ENCODE peak calls at places on chromosomes 16 and 17, in five cellular contexts. One of them, this sample, is unnamed.

GRCh38 chr16:75764154-75764768 is 38.0 kb upstream of the CPHXL start:
- DNase-seq in hepatocyte: peak
- DNase-seq in thoracic aorta: no peak
- DNase-seq in RWPE1: peak
- DNase-seq in colonic mucosa: peak
- DNase-seq in this sample: no peak

GRCh38 chr16:29688172-29688571 is 9.2 kb downstream of the QPRT start:
- DNase-seq in hepatocyte: no peak
- DNase-seq in colonic mucosa: no peak
- DNase-seq in RWPE1: no peak
- DNase-seq in thoracic aorta: no peak
- DNase-seq in this sample: no peak

GRCh38 chr17:4263282-4264215 is at the start of gene ANKFY1:
- DNase-seq in thoracic aorta: peak
- DNase-seq in hepatocyte: peak
- DNase-seq in colonic mucosa: peak
- DNase-seq in RWPE1: peak
- DNase-seq in this sample: peak

GRCh38 chr16:14448874-14449273 is 181.2 kb downstream of the PARN start:
- DNase-seq in thoracic aorta: no peak
- DNase-seq in colonic mucosa: no peak
- DNase-seq in hepatocyte: no peak
- DNase-seq in RWPE1: no peak
- DNase-seq in this sample: no peak

GRCh38 chr17:57899822-57900221 is 50.0 kb upstream of the MRPS23 start:
- DNase-seq in colonic mucosa: peak
- DNase-seq in thoracic aorta: no peak
- DNase-seq in RWPE1: no peak
- DNase-seq in hepatocyte: no peak
- DNase-seq in this sample: no peak

GRCh38 chr17:1252203-1252608 is 18.0 kb upstream of the BHLHA9 start:
- DNase-seq in hepatocyte: no peak
- DNase-seq in RWPE1: no peak
- DNase-seq in thoracic aorta: no peak
- DNase-seq in colonic mucosa: peak
- DNase-seq in this sample: no peak

GRCh38 chr17:55458977-55459376 is 37.3 kb upstream of the MMD start:
- DNase-seq in colonic mucosa: no peak
- DNase-seq in thoracic aorta: no peak
- DNase-seq in RWPE1: peak
- DNase-seq in hepatocyte: no peak
- DNase-seq in this sample: peak

GRCh38 chr16:49282690-49283375 is 1.2 kb upstream of the CBLN1 start:
- DNase-seq in hepatocyte: peak
- DNase-seq in thoracic aorta: no peak
- DNase-seq in RWPE1: no peak
- DNase-seq in colonic mucosa: peak
- DNase-seq in this sample: no peak

GRCh38 chr16:55468352-55468990 is 10.5 kb upstream of the MMP2 start:
- DNase-seq in thoracic aorta: no peak
- DNase-seq in hepatocyte: no peak
- DNase-seq in colonic mucosa: no peak
- DNase-seq in RWPE1: no peak
- DNase-seq in this sample: no peak

GRCh38 chr17:34886831-34887230 is 74.4 kb downstream of the CCT6B start:
- DNase-seq in thoracic aorta: no peak
- DNase-seq in RWPE1: no peak
- DNase-seq in colonic mucosa: no peak
- DNase-seq in hepatocyte: no peak
- DNase-seq in this sample: no peak

GRCh38 chr16:82061861-82062525 is 26.9 kb downstream of the HSD17B2 start:
- DNase-seq in colonic mucosa: no peak
- DNase-seq in thoracic aorta: no peak
- DNase-seq in RWPE1: peak
- DNase-seq in hepatocyte: no peak
- DNase-seq in this sample: no peak

GRCh38 chr17:58196610-58197009 is 4.1 kb downstream of the EPX start:
- DNase-seq in RWPE1: no peak
- DNase-seq in colonic mucosa: no peak
- DNase-seq in thoracic aorta: no peak
- DNase-seq in hepatocyte: no peak
- DNase-seq in this sample: no peak

GRCh38 chr16:25950586-25951201 is 258.9 kb downstream of the HS3ST4 start:
- DNase-seq in hepatocyte: no peak
- DNase-seq in colonic mucosa: no peak
- DNase-seq in thoracic aorta: no peak
- DNase-seq in RWPE1: no peak
- DNase-seq in this sample: no peak

GRCh38 chr17:61185385-61185784 is 214.3 kb upstream of the TBX2 start:
- DNase-seq in thoracic aorta: no peak
- DNase-seq in hepatocyte: no peak
- DNase-seq in colonic mucosa: no peak
- DNase-seq in RWPE1: no peak
- DNase-seq in this sample: no peak

GRCh38 chr16:30677931-30678585 is 19.8 kb downstream of the FBRS start:
- DNase-seq in colonic mucosa: no peak
- DNase-seq in thoracic aorta: no peak
- DNase-seq in hepatocyte: no peak
- DNase-seq in RWPE1: no peak
- DNase-seq in this sample: no peak

GRCh38 chr16:72400257-72401078 is 228.5 kb upstream of the PMFBP1 start:
- DNase-seq in RWPE1: peak
- DNase-seq in colonic mucosa: peak
- DNase-seq in hepatocyte: peak
- DNase-seq in thoracic aorta: no peak
- DNase-seq in this sample: no peak

GRCh38 chr16:56246051-56246817 is 54.9 kb downstream of the GNAO1 start:
- DNase-seq in thoracic aorta: no peak
- DNase-seq in colonic mucosa: no peak
- DNase-seq in hepatocyte: peak
- DNase-seq in RWPE1: peak
- DNase-seq in this sample: no peak

GRCh38 chr16:86529160-86529559 is 18.8 kb downstream of the FOXF1 start:
- DNase-seq in thoracic aorta: no peak
- DNase-seq in RWPE1: no peak
- DNase-seq in colonic mucosa: no peak
- DNase-seq in hepatocyte: no peak
- DNase-seq in this sample: no peak

GRCh38 chr17:46769531-46770438 is 48.7 kb downstream of the WNT3 start:
- DNase-seq in thoracic aorta: no peak
- DNase-seq in colonic mucosa: peak
- DNase-seq in RWPE1: no peak
- DNase-seq in hepatocyte: no peak
- DNase-seq in this sample: no peak

GRCh38 chr16:4315185-4316102 is at the start of gene GLIS2:
- DNase-seq in RWPE1: peak
- DNase-seq in colonic mucosa: peak
- DNase-seq in hepatocyte: peak
- DNase-seq in thoracic aorta: no peak
- DNase-seq in this sample: peak

GRCh38 chr17:37259030-37259735 is 116.6 kb upstream of the C17orf78 start:
- DNase-seq in thoracic aorta: no peak
- DNase-seq in colonic mucosa: no peak
- DNase-seq in RWPE1: peak
- DNase-seq in hepatocyte: no peak
- DNase-seq in this sample: no peak

GRCh38 chr17:73020110-73020509 is 72.4 kb downstream of the SLC39A11 start:
- DNase-seq in RWPE1: no peak
- DNase-seq in colonic mucosa: no peak
- DNase-seq in thoracic aorta: no peak
- DNase-seq in hepatocyte: no peak
- DNase-seq in this sample: no peak

GRCh38 chr16:89031715-89032659 is 55.0 kb upstream of the CBFA2T3 start:
- DNase-seq in RWPE1: no peak
- DNase-seq in colonic mucosa: peak
- DNase-seq in thoracic aorta: no peak
- DNase-seq in hepatocyte: no peak
- DNase-seq in this sample: peak

GRCh38 chr16:24993722-24994686 is 21.2 kb downstream of the ARHGAP17 start:
- DNase-seq in colonic mucosa: peak
- DNase-seq in hepatocyte: peak
- DNase-seq in RWPE1: peak
- DNase-seq in thoracic aorta: no peak
- DNase-seq in this sample: no peak

GRCh38 chr16:51756447-51757123 is 605.5 kb upstream of the SALL1 start:
- DNase-seq in RWPE1: no peak
- DNase-seq in thoracic aorta: no peak
- DNase-seq in hepatocyte: no peak
- DNase-seq in colonic mucosa: no peak
- DNase-seq in this sample: no peak
- TF ChIP-seq CTCF in RWPE1: no peak
- TF ChIP-seq CTCF in thoracic aorta: no peak
- TF ChIP-seq CTCF in hepatocyte: no peak
- TF ChIP-seq CTCF in colonic mucosa: no peak
- TF ChIP-seq CTCF in this sample: no peak

GRCh38 chr16:57567691-57568090 is 25.2 kb downstream of the ADGRG5 start:
- DNase-seq in colonic mucosa: no peak
- DNase-seq in thoracic aorta: no peak
- DNase-seq in hepatocyte: no peak
- DNase-seq in RWPE1: no peak
- DNase-seq in this sample: no peak

GRCh38 chr16:57569306-57569946 is 27.0 kb downstream of the ADGRG5 start:
- DNase-seq in colonic mucosa: no peak
- DNase-seq in hepatocyte: no peak
- DNase-seq in thoracic aorta: no peak
- DNase-seq in RWPE1: no peak
- DNase-seq in this sample: no peak

GRCh38 chr16:57570301-57571070 is 28.0 kb downstream of the ADGRG5 start:
- DNase-seq in RWPE1: no peak
- DNase-seq in hepatocyte: no peak
- DNase-seq in colonic mucosa: no peak
- DNase-seq in thoracic aorta: no peak
- DNase-seq in this sample: no peak

GRCh38 chr16:57566436-57566835 is 24.0 kb downstream of the ADGRG5 start:
- DNase-seq in RWPE1: no peak
- DNase-seq in hepatocyte: no peak
- DNase-seq in thoracic aorta: no peak
- DNase-seq in colonic mucosa: no peak
- DNase-seq in this sample: no peak

DNA sequence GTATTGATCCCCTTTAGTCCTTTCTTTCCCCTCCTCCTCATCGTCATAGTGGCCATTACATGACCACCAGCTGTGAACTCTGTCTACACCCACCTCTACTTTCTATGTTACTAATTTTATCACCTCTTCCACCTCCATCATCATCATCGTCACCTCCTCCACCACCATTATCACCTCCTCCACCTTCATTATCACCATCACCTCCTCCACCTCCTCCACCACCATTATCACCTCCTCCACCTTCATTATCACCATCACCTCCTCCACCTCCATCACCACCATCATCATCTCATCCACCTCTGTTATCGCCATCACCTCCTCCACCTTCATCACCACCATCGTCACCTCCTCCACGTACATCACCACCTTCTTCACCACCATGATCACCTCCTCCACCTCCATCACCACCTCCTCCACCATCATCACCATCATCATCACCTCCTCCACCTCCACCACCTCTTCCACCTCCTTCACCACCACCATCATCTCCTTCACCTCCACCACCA is 25.8 kb downstream of the ADGRG5 start:
- DNase-seq in hepatocyte: no peak
- DNase-seq in colonic mucosa: no peak
- DNase-seq in RWPE1: no peak
- DNase-seq in thoracic aorta: no peak
- DNase-seq in this sample: no peak
- TF ChIP-seq CTCF in hepatocyte: no peak
- TF ChIP-seq CTCF in colonic mucosa: no peak
- TF ChIP-seq CTCF in RWPE1: no peak
- TF ChIP-seq CTCF in thoracic aorta: no peak
- TF ChIP-seq CTCF in this sample: no peak

GRCh38 chr17:68255731-68256538 is 8.1 kb downstream of the AMZ2 start:
- DNase-seq in thoracic aorta: no peak
- DNase-seq in RWPE1: no peak
- DNase-seq in hepatocyte: no peak
- DNase-seq in colonic mucosa: no peak
- DNase-seq in this sample: no peak
- TF ChIP-seq CTCF in thoracic aorta: no peak
- TF ChIP-seq CTCF in RWPE1: no peak
- TF ChIP-seq CTCF in hepatocyte: no peak
- TF ChIP-seq CTCF in colonic mucosa: no peak
- TF ChIP-seq CTCF in this sample: no peak

GRCh38 chr17:49447603-49448325 is 33.1 kb upstream of the PHB1 start:
- DNase-seq in colonic mucosa: no peak
- DNase-seq in hepatocyte: no peak
- DNase-seq in thoracic aorta: no peak
- DNase-seq in RWPE1: no peak
- DNase-seq in this sample: no peak
- TF ChIP-seq CTCF in colonic mucosa: no peak
- TF ChIP-seq CTCF in hepatocyte: no peak
- TF ChIP-seq CTCF in thoracic aorta: no peak
- TF ChIP-seq CTCF in RWPE1: no peak
- TF ChIP-seq CTCF in this sample: no peak

GRCh38 chr16:19113577-19114358 is at the start of gene ITPRIPL2:
- DNase-seq in hepatocyte: peak
- DNase-seq in RWPE1: peak
- DNase-seq in colonic mucosa: peak
- DNase-seq in thoracic aorta: peak
- DNase-seq in this sample: peak
- TF ChIP-seq CTCF in hepatocyte: no peak
- TF ChIP-seq CTCF in RWPE1: no peak
- TF ChIP-seq CTCF in colonic mucosa: no peak
- TF ChIP-seq CTCF in thoracic aorta: no peak
- TF ChIP-seq CTCF in this sample: no peak

GRCh38 chr16:6177781-6178180 is 1080.2 kb upstream of the EEF2KMT start:
- DNase-seq in RWPE1: no peak
- DNase-seq in thoracic aorta: no peak
- DNase-seq in hepatocyte: no peak
- DNase-seq in colonic mucosa: no peak
- DNase-seq in this sample: no peak
- TF ChIP-seq CTCF in RWPE1: no peak
- TF ChIP-seq CTCF in thoracic aorta: no peak
- TF ChIP-seq CTCF in hepatocyte: no peak
- TF ChIP-seq CTCF in colonic mucosa: no peak
- TF ChIP-seq CTCF in this sample: no peak

GRCh38 chr17:75854881-75855309 is 240 bp downstream of the WBP2 start:
- DNase-seq in colonic mucosa: no peak
- DNase-seq in RWPE1: peak
- DNase-seq in hepatocyte: no peak
- DNase-seq in thoracic aorta: no peak
- DNase-seq in this sample: no peak
- TF ChIP-seq CTCF in colonic mucosa: no peak
- TF ChIP-seq CTCF in RWPE1: no peak
- TF ChIP-seq CTCF in hepatocyte: peak
- TF ChIP-seq CTCF in thoracic aorta: peak
- TF ChIP-seq CTCF in this sample: no peak